ENCODE peak calls at places on chromosomes 3 and 15, in nine cellular contexts. E is endothelial cell of umbilical vein, O is thoracic aorta, D is M059J, G is neural progenitor cell, A is RCC 7860, X is hypothalamus, W is NT2/D1, U is NCI-H1417. V is an unnamed sample.

GRCh38 chr15:70608156-70608555 is 155.2 kb downstream of the UACA start:
- DNase-seq in E (no peak), G (peak; percentile 40), X (no peak), O (no peak), U (no peak), W (no peak), D (no peak), A (no peak), V (no peak)

GRCh38 chr3:154584041-154584440 is 154.1 kb upstream of the GPR149 start:
- DNase-seq in W (no peak), X (no peak), E (no peak), U (no peak), A (no peak), O (no peak), G (peak; percentile 11), D (no peak), V (no peak)

GRCh38 chr3:98556164-98557130 is 24.7 kb downstream of the GPR15 start:
- DNase-seq in D (peak; percentile 99), U (no peak), O (no peak), G (no peak), X (no peak), W (no peak), E (no peak), A (peak; percentile 79), V (peak; percentile 87)

GRCh38 chr3:120642368-120642948 is 39.6 kb downstream of the HGD start:
- DNase-seq in E (peak; percentile 40), D (peak; percentile 50), W (no peak), U (no peak), X (no peak), O (no peak), G (no peak), A (peak; percentile 22), V (no peak)

GRCh38 chr15:89760303-89761008 is 9.4 kb upstream of the MESP1 start:
- DNase-seq in E (peak; percentile 71), O (no peak), D (peak; percentile 76), X (peak; percentile 62), G (peak; percentile 82), A (peak; percentile 38), U (peak; percentile 49), W (peak; percentile 61), V (peak; percentile 64)

GRCh38 chr15:69434679-69435078 is 17.9 kb upstream of the RPLP1 start:
- DNase-seq in E (no peak), A (no peak), X (no peak), U (no peak), W (no peak), D (no peak), O (no peak), G (no peak), V (no peak)

GRCh38 chr3:193872265-193872753 is 263.6 kb upstream of the HES1 start:
- DNase-seq in G (no peak), U (no peak), O (no peak), D (peak; percentile 99), E (peak; percentile 72), X (no peak), W (no peak), A (peak; percentile 97), V (peak; percentile 25)

GRCh38 chr15:29097168-29097567 is 172.5 kb downstream of the NSMCE3 start:
- DNase-seq in U (no peak), O (no peak), E (no peak), W (no peak), A (no peak), G (no peak), D (no peak), X (no peak), V (no peak)

V was measured in T-helper 2 cell treated with Interferon-gamma antibody and Interleukin-4, amounts not matched to agents 5 μg/mL and 100 μg/mL, for 36 hours.